ENCODE peak calls at places on chromosome 1, in four cellular contexts. B is dermis microvascular lymphatic vessel endothelial cell; Y is activated naive CD8-positive, alpha-beta T cell treated with anti-CD3 and anti-CD28 coated beads for 36 hours; C is T-helper 1 cell. U is an unnamed sample.

GRCh38 chr1:38029725-38030511 is 16.7 kb downstream of the POU3F1 start:
- DNase-seq in Y (peak; percentile 81), C (peak; percentile 84), B (peak; percentile 66), U (no peak)

GRCh38 chr1:243596441-243597183 is 253.4 kb downstream of the AKT3 start:
- DNase-seq in C (peak; percentile 89), B (no peak), Y (peak; percentile 33), U (no peak)

GRCh38 chr1:24707659-24708058 is 37.6 kb upstream of the CLIC4 start:
- DNase-seq in B (peak; percentile 55), C (no peak), Y (no peak), U (no peak)

GRCh38 chr1:31573261-31573660 is 3.1 kb upstream of the TINAGL1 start:
- DNase-seq in C (no peak), Y (no peak), B (no peak), U (no peak)

GRCh38 chr1:1916882-1917281 is 1.8 kb downstream of the CALML6 start:
- DNase-seq in B (no peak), C (no peak), Y (no peak), U (no peak)

GRCh38 chr1:16324456-16324890 is 27.8 kb downstream of the FBXO42 start:
- DNase-seq in C (no peak), Y (no peak), B (peak; percentile 59), U (peak; percentile 14)

GRCh38 chr1:11432526-11432925 is 46.4 kb upstream of the DISP3 start:
- DNase-seq in C (no peak), B (no peak), Y (no peak), U (no peak)

GRCh38 chr1:154759196-154759595 is 110.9 kb downstream of the KCNN3 start:
- DNase-seq in B (no peak), C (peak; percentile 90), Y (peak; percentile 77), U (no peak)

GRCh38 chr1:1325288-1326074 is 879 bp downstream of the CPTP start:
- DNase-seq in C (no peak), B (peak; percentile 67), Y (no peak), U (no peak)

GRCh38 chr1:222877854-222878253 is 63.0 kb downstream of the DISP1 start:
- DNase-seq in Y (no peak), B (no peak), C (no peak), U (no peak)

GRCh38 chr1:10867138-10867721 is 70.8 kb upstream of the CASZ1 start:
- DNase-seq in Y (peak; percentile 68), C (peak; percentile 25), B (peak; percentile 30), U (no peak)

GRCh38 chr1:172843444-172843843 is 184.5 kb downstream of the FASLG start:
- DNase-seq in Y (no peak), C (no peak), B (peak; percentile 24), U (no peak)

GRCh38 chr1:180527270-180527669 is 24.9 kb upstream of the ACBD6 start:
- DNase-seq in C (no peak), B (peak; percentile 75), Y (no peak), U (no peak)

GRCh38 chr1:22190731-22191130 is 47.8 kb upstream of the WNT4 start:
- DNase-seq in C (no peak), Y (no peak), B (no peak), U (no peak)

GRCh38 chr1:104156804-104157203 is 407.1 kb downstream of the AMY1C start:
- DNase-seq in Y (no peak), C (no peak), B (no peak), U (no peak)

GRCh38 chr1:62725255-62725654 is 37.1 kb upstream of the DOCK7 start:
- DNase-seq in Y (no peak), C (no peak), B (peak; percentile 45), U (no peak)

GRCh38 chr1:167060141-167061072 is 29.8 kb downstream of the GPA33 start:
- DNase-seq in C (no peak), B (no peak), Y (no peak), U (no peak)

GRCh38 chr1:223223091-223223995 is 80.3 kb upstream of the TLR5 start:
- DNase-seq in B (no peak), C (no peak), Y (no peak), U (no peak)

U was measured in glomerular endothelial cell.